ENCODE peak calls at places on chromosomes 1 and 21, in five cellular contexts. R is left lung; H is aorta; N is small intestine; G is effector memory CD4-positive, alpha-beta T cell. W is an unnamed sample. For H3K9me3 and H3K27me3, the result is how much of the 10 kb centered on the place peaks cover.

GRCh38 chr1:240031009-240031408 is 60.7 kb upstream of the FMN2 start:
- DNase-seq in R (no peak), H (no peak), N (no peak), G (no peak), W (no peak)

GRCh38 chr1:16236091-16236494 is 890 bp downstream of the CPLANE2 start:
- DNase-seq in R (no peak), H (no peak), N (peak), G (peak), W (no peak)

GRCh38 chr1:238439483-238439882 is 548.8 kb upstream of the ZP4 start:
- DNase-seq in R (no peak), H (no peak), N (no peak), G (no peak), W (no peak)

GRCh38 chr21:29639366-29640232 is 300.2 kb downstream of the GRIK1 start:
- DNase-seq in R (no peak), H (no peak), N (no peak), G (no peak), W (no peak)

GRCh38 chr21:31161157-31161556 is 122.9 kb upstream of the KRTAP19-8 start:
- DNase-seq in R (no peak), H (no peak), N (no peak), G (no peak), W (no peak)

GRCh38 chr1:91827094-91828006 is 58.6 kb downstream of the TGFBR3 start:
- DNase-seq in R (no peak), H (no peak), N (peak), G (no peak), W (no peak)

GRCh38 chr1:45842786-45843185 is 39.4 kb downstream of the MAST2 start:
- DNase-seq in R (no peak), H (no peak), N (no peak), G (no peak), W (no peak)

GRCh38 chr21:24727803-24728425 is 879.4 kb downstream of the MRPL39 start:
- DNase-seq in R (no peak), H (no peak), N (no peak), G (no peak), W (no peak)

GRCh38 chr1:62384276-62385005 is 52.4 kb upstream of the USP1 start:
- DNase-seq in R (no peak), H (no peak), N (no peak), G (no peak), W (no peak)

GRCh38 chr1:90347366-90347765 is 352.5 kb downstream of the ZNF326 start:
- DNase-seq in R (no peak), H (no peak), N (peak), G (no peak), W (no peak)

GRCh38 chr21:42527489-42528158 is 14.0 kb downstream of the SLC37A1 start:
- DNase-seq in R (no peak), H (no peak), N (peak), G (peak), W (no peak)

GRCh38 chr1:159921700-159922498 is 3.4 kb downstream of the TAGLN2 start:
- DNase-seq in R (no peak), H (peak), N (no peak), G (peak), W (no peak)

GRCh38 chr1:61184035-61184713 is 101.8 kb downstream of the NFIA start:
- DNase-seq in R (peak), H (peak), N (peak), G (no peak), W (peak)

GRCh38 chr1:53144201-53144600 is 1.8 kb upstream of the SLC1A7 start:
- DNase-seq in R (no peak), H (no peak), N (no peak), G (no peak), W (no peak)

GRCh38 chr1:61741682-61742619 is at the start of gene PATJ:
- DNase-seq in R (peak), H (peak), N (peak), G (peak), W (peak)

GRCh38 chr1:65425697-65426096 is 5.2 kb downstream of the LEPR start:
- DNase-seq in R (no peak), H (no peak), N (no peak), G (no peak), W (no peak)

GRCh38 chr1:115837762-115838421 is 3.0 kb downstream of the NHLH2 start:
- DNase-seq in R (peak), H (no peak), N (no peak), G (no peak), W (no peak)

GRCh38 chr1:244316986-244317655 is 134.6 kb downstream of the ADSS2 start:
- DNase-seq in R (no peak), H (no peak), N (no peak), G (no peak), W (no peak)

GRCh38 chr1:205456868-205457724 is 1.3 kb upstream of the BLACAT1 start:
- DNase-seq in R (peak), H (no peak), N (no peak), G (no peak), W (no peak)

GRCh38 chr1:95451054-95451453 is 217.0 kb downstream of the RWDD3 start:
- DNase-seq in R (no peak), H (no peak), N (no peak), G (no peak), W (no peak)

GRCh38 chr1:41498809-41499208 is 14.3 kb upstream of the EDN2 start:
- DNase-seq in R (no peak), H (peak), N (peak), G (no peak), W (peak)

GRCh38 chr1:3320246-3321152 is 134.0 kb upstream of the ARHGEF16 start:
- DNase-seq in R (peak), H (no peak), N (peak), G (no peak), W (no peak)

GRCh38 chr1:109863699-109864062 is 47.0 kb upstream of the CSF1 start:
- DNase-seq in R (no peak), H (no peak), N (no peak), G (no peak), W (no peak)

GRCh38 chr1:32249831-32250525 is 1.1 kb upstream of the LCK start:
- DNase-seq in R (no peak), H (no peak), N (peak), G (peak), W (peak)

GRCh38 chr1:202565890-202566289 is 144.4 kb downstream of the SYT2 start:
- DNase-seq in R (no peak), H (no peak), N (no peak), G (no peak), W (no peak)

GRCh38 chr1:246785536-246786111 is 61.4 kb downstream of the SCCPDH start:
- DNase-seq in R (no peak), H (no peak), N (no peak), G (no peak), W (no peak)

GRCh38 chr1:24903955-24904730 is 25.9 kb downstream of the RUNX3 start:
- DNase-seq in R (no peak), H (peak), N (no peak), G (no peak), W (no peak)

DNA sequence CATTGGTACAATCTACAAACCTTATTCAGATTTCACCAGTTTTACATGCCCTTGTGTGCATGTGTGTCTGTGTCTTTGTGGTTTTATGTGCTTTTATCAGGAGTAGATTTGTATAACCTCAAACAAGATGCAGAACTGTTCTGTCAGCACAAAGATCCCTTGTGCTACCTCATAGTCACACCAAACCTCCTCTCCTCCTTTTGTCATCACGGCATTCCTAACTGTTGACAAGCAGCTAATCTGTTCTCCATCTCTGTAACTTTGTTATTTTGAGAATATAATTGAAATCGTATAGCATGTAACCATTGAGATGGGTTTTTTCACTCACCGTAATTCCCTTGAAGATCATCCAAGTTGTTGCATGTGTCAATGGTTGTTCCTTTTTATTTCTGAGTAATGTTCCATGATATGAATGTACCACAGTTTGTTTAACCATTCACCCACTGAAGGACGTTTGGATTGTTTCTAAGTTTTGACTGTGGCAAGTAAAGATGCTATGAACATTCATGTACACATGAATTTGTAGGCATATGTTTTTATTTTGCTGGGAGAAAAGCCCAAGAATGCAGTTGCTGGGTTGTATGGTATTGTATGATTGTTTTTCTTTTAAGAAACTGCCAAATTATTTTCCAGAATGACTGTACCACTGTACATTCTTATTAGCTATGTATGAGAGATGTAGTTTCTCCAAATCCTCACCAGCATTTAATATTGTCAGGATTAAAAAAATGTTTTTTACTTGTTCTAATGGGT is 78.1 kb upstream of the B3GALT2 start:
- DNase-seq in R (no peak), H (no peak), N (no peak), G (no peak), W (no peak)
- H3K9me3 ChIP-seq in R (under half), H (under half), N (under half), G (under half), W (under half)

GRCh38 chr1:226728448-226728847 is 10.6 kb downstream of the ITPKB start:
- DNase-seq in R (no peak), H (no peak), N (no peak), G (no peak), W (no peak)

GRCh38 chr1:226732856-226733291 is 6.2 kb downstream of the ITPKB start:
- DNase-seq in R (no peak), H (no peak), N (no peak), G (no peak), W (no peak)

GRCh38 chr1:226730826-226731225 is 8.3 kb downstream of the ITPKB start:
- DNase-seq in R (no peak), H (no peak), N (no peak), G (no peak), W (no peak)

GRCh38 chr1:226731257-226731893 is 7.7 kb downstream of the ITPKB start:
- DNase-seq in R (no peak), H (no peak), N (no peak), G (no peak), W (no peak)

GRCh38 chr1:226730064-226730463 is 9.0 kb downstream of the ITPKB start:
- DNase-seq in R (no peak), H (no peak), N (no peak), G (no peak), W (no peak)
- H3K27me3 ChIP-seq in R (under half), H (under half), N (under half), G (under half), W (under half)

GRCh38 chr1:169201084-169201619 is 94.7 kb downstream of the ATP1B1 start:
- DNase-seq in R (no peak), H (no peak), N (no peak), G (no peak), W (no peak)
- H3K27ac ChIP-seq in R (no peak), H (no peak), N (no peak), G (no peak), W (no peak)

GRCh38 chr1:33502726-33503125 is 30.3 kb downstream of the ZSCAN20 start:
- DNase-seq in R (no peak), H (no peak), N (no peak), G (no peak), W (no peak)
- H3K9me3 ChIP-seq in R (under half), H (under half), N (under half), G (under half), W (under half)